ENCODE peak calls at places on chromosome 6, in six cellular contexts. One of them, this sample, is unnamed.
A peak's percentile ranks its signal among the peaks of the same experiment; 100 is the strongest.

GRCh38 chr6:132763269-132763668 is 5.6 kb upstream of the VNN2 start:
- DNase-seq in GM12865: peak; percentile 79
- DNase-seq in tibial nerve: no peak
- DNase-seq in GM12864: no peak
- DNase-seq in K562: peak; percentile 21
- DNase-seq in MCF 10A: no peak
- DNase-seq in this sample: peak; percentile 21

GRCh38 chr6:140253096-140253495 is 878.6 kb upstream of the CITED2 start:
- DNase-seq in GM12865: no peak
- DNase-seq in tibial nerve: no peak
- DNase-seq in GM12864: no peak
- DNase-seq in K562: no peak
- DNase-seq in MCF 10A: peak; percentile 3
- DNase-seq in this sample: no peak

GRCh38 chr6:56450882-56451739 is 191.6 kb downstream of the DST start:
- DNase-seq in GM12865: no peak
- DNase-seq in tibial nerve: no peak
- DNase-seq in GM12864: no peak
- DNase-seq in K562: no peak
- DNase-seq in MCF 10A: peak; percentile 36
- DNase-seq in this sample: no peak

GRCh38 chr6:26031595-26032386 is 55.4 kb upstream of the HFE start:
- DNase-seq in GM12865: peak; percentile 98
- DNase-seq in tibial nerve: peak; percentile 95
- DNase-seq in GM12864: peak; percentile 97
- DNase-seq in K562: peak; percentile 99
- DNase-seq in MCF 10A: peak; percentile 99
- DNase-seq in this sample: peak; percentile 83

GRCh38 chr6:154996841-154997311 is 1.8 kb downstream of the TIAM2 start:
- DNase-seq in GM12865: no peak
- DNase-seq in tibial nerve: no peak
- DNase-seq in GM12864: no peak
- DNase-seq in K562: no peak
- DNase-seq in MCF 10A: no peak
- DNase-seq in this sample: no peak

GRCh38 chr6:106070626-106071025 is 15.5 kb upstream of the PRDM1 start:
- DNase-seq in GM12865: no peak
- DNase-seq in tibial nerve: no peak
- DNase-seq in GM12864: no peak
- DNase-seq in K562: no peak
- DNase-seq in MCF 10A: no peak
- DNase-seq in this sample: no peak

GRCh38 chr6:133240511-133241087 is 558 bp upstream of the EYA4 start:
- DNase-seq in GM12865: no peak
- DNase-seq in tibial nerve: no peak
- DNase-seq in GM12864: no peak
- DNase-seq in K562: no peak
- DNase-seq in MCF 10A: no peak
- DNase-seq in this sample: no peak

GRCh38 chr6:29984992-29985391 is 42.7 kb downstream of the HLA-A start:
- DNase-seq in GM12865: no peak
- DNase-seq in tibial nerve: no peak
- DNase-seq in GM12864: no peak
- DNase-seq in K562: no peak
- DNase-seq in MCF 10A: no peak
- DNase-seq in this sample: no peak

GRCh38 chr6:34462561-34462971 is 3.3 kb upstream of the PACSIN1 start:
- DNase-seq in GM12865: no peak
- DNase-seq in tibial nerve: no peak
- DNase-seq in GM12864: no peak
- DNase-seq in K562: peak; percentile 83
- DNase-seq in MCF 10A: peak; percentile 36
- DNase-seq in this sample: no peak

GRCh38 chr6:80457044-80457933 is 350.8 kb downstream of the BCKDHB start:
- DNase-seq in GM12865: no peak
- DNase-seq in tibial nerve: peak; percentile 66
- DNase-seq in GM12864: no peak
- DNase-seq in K562: no peak
- DNase-seq in MCF 10A: peak; percentile 98
- DNase-seq in this sample: no peak

GRCh38 chr6:69871107-69871506 is 4.8 kb downstream of the COL19A1 start:
- DNase-seq in GM12865: no peak
- DNase-seq in tibial nerve: no peak
- DNase-seq in GM12864: no peak
- DNase-seq in K562: no peak
- DNase-seq in MCF 10A: no peak
- DNase-seq in this sample: no peak

GRCh38 chr6:31401403-31401802 is 2.0 kb upstream of the MICA start:
- DNase-seq in GM12865: peak; percentile 12
- DNase-seq in tibial nerve: no peak
- DNase-seq in GM12864: no peak
- DNase-seq in K562: peak; percentile 68
- DNase-seq in MCF 10A: peak; percentile 71
- DNase-seq in this sample: no peak

GRCh38 chr6:33207569-33208088 is 671 bp upstream of the RING1 start:
- DNase-seq in GM12865: no peak
- DNase-seq in tibial nerve: peak; percentile 54
- DNase-seq in GM12864: no peak
- DNase-seq in K562: peak; percentile 69
- DNase-seq in MCF 10A: peak; percentile 34
- DNase-seq in this sample: no peak

GRCh38 chr6:156423829-156424228 is 353.3 kb upstream of the ARID1B start:
- DNase-seq in GM12865: peak; percentile 11
- DNase-seq in tibial nerve: no peak
- DNase-seq in GM12864: no peak
- DNase-seq in K562: peak; percentile 20
- DNase-seq in MCF 10A: no peak
- DNase-seq in this sample: no peak

GRCh38 chr6:42958125-42958524 is 2.4 kb upstream of the GNMT start:
- DNase-seq in GM12865: no peak
- DNase-seq in tibial nerve: no peak
- DNase-seq in GM12864: no peak
- DNase-seq in K562: peak; percentile 40
- DNase-seq in MCF 10A: no peak
- DNase-seq in this sample: no peak

DNA sequence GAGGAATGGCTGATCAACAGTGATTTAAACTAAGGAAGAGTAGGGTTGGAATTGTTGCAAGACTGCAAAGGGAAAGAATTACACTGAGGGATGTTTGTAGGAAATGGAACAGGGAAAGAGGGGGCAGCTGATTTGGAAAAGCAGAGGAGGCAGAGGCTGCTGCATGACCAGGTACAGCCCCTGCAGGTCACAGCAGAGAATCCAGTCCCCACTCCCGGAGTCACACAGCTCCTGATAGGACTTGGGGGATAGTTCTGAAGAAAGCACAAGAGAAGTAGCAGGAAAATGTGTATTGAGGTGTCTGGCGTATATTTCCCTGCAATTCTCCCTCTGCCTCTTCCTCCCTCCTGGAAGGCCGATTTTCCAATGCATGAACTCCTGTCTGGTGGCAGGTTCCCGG is 92.5 kb upstream of the PDE10A start:
- DNase-seq in GM12865: no peak
- DNase-seq in tibial nerve: no peak
- DNase-seq in GM12864: no peak
- DNase-seq in K562: peak; percentile 6
- DNase-seq in MCF 10A: no peak
- DNase-seq in this sample: no peak
- TF ChIP-seq CTCF in GM12865: no peak
- TF ChIP-seq CTCF in tibial nerve: no peak
- TF ChIP-seq CTCF in GM12864: no peak
- TF ChIP-seq CTCF in K562: peak; percentile 10
- TF ChIP-seq CTCF in MCF 10A: no peak
- TF ChIP-seq CTCF in this sample: no peak

DNA sequence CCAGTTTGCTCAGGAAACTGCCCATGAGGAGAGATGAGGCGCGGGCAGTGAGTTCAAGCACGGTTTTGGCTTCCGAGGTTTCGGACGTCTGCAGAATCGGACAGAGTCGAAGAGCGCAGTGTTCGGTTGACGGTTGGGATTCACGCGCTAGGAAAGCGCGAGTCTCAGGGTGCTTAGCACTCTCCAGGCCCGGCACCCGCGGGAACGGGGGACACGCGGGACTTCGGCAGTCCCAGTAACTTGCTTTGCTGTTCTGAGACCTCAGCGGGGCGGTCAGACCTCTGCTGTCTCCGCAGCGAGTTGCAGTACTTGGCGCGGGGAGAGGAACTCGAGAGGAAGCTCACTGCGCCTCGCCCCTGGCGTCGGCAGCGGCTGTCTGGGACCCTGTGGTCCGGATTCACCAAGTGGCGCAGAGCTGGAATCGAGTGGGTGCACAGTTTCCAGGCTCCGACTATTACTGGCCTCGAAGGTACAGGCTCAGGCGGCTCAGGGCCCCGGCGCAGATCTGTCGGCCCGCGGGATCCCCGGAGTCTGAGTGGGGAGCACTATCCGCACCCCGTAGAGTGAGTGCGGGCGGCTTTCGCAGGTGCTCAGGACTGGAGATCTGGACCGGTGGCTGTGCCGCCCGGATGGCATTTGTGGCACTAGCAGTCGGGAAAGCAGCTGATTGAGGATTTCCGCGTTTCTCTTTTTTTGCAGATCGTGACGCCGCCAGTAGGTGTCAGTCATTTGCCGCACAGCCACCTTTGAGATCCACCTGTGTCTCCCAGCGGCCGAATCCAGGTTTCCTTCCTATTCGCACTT is at the start of gene POM121L2:
- DNase-seq in GM12865: peak; percentile 77
- DNase-seq in tibial nerve: peak; percentile 9
- DNase-seq in GM12864: no peak
- DNase-seq in K562: no peak
- DNase-seq in MCF 10A: peak; percentile 84
- DNase-seq in this sample: no peak
- TF ChIP-seq CTCF in GM12865: peak; percentile 77
- TF ChIP-seq CTCF in tibial nerve: peak; percentile 49
- TF ChIP-seq CTCF in GM12864: peak; percentile 90
- TF ChIP-seq CTCF in K562: no peak
- TF ChIP-seq CTCF in MCF 10A: peak; percentile 87
- TF ChIP-seq CTCF in this sample: peak; percentile 32

GRCh38 chr6:524803-525202 is 132.1 kb downstream of the HUS1B start:
- DNase-seq in GM12865: peak; percentile 35
- DNase-seq in tibial nerve: no peak
- DNase-seq in GM12864: no peak
- DNase-seq in K562: no peak
- DNase-seq in MCF 10A: no peak
- DNase-seq in this sample: no peak
- TF ChIP-seq CTCF in GM12865: peak; percentile 19
- TF ChIP-seq CTCF in tibial nerve: no peak
- TF ChIP-seq CTCF in GM12864: no peak
- TF ChIP-seq CTCF in K562: no peak
- TF ChIP-seq CTCF in MCF 10A: no peak
- TF ChIP-seq CTCF in this sample: no peak

GRCh38 chr6:145137425-145137824 is 597.9 kb downstream of the EPM2A start:
- DNase-seq in GM12865: peak; percentile 31
- DNase-seq in tibial nerve: no peak
- DNase-seq in GM12864: no peak
- DNase-seq in K562: peak; percentile 1
- DNase-seq in MCF 10A: peak; percentile 47
- DNase-seq in this sample: no peak
- TF ChIP-seq CTCF in GM12865: no peak
- TF ChIP-seq CTCF in tibial nerve: no peak
- TF ChIP-seq CTCF in GM12864: no peak
- TF ChIP-seq CTCF in K562: no peak
- TF ChIP-seq CTCF in MCF 10A: peak; percentile 32
- TF ChIP-seq CTCF in this sample: no peak

GRCh38 chr6:37332894-37333293 is 20.9 kb upstream of the RNF8 start:
- DNase-seq in GM12865: no peak
- DNase-seq in tibial nerve: no peak
- DNase-seq in GM12864: no peak
- DNase-seq in K562: no peak
- DNase-seq in MCF 10A: no peak
- DNase-seq in this sample: no peak
- TF ChIP-seq CTCF in GM12865: no peak
- TF ChIP-seq CTCF in tibial nerve: no peak
- TF ChIP-seq CTCF in GM12864: no peak
- TF ChIP-seq CTCF in K562: no peak
- TF ChIP-seq CTCF in MCF 10A: no peak
- TF ChIP-seq CTCF in this sample: no peak

GRCh38 chr6:13383280-13384163 is 55.2 kb upstream of the TBC1D7 start:
- DNase-seq in GM12865: peak; percentile 89
- DNase-seq in tibial nerve: no peak
- DNase-seq in GM12864: peak; percentile 69
- DNase-seq in K562: no peak
- DNase-seq in MCF 10A: peak; percentile 55
- DNase-seq in this sample: peak; percentile 45
- TF ChIP-seq CTCF in GM12865: peak; percentile 29
- TF ChIP-seq CTCF in tibial nerve: peak; percentile 14
- TF ChIP-seq CTCF in GM12864: peak; percentile 39
- TF ChIP-seq CTCF in K562: no peak
- TF ChIP-seq CTCF in MCF 10A: peak; percentile 23
- TF ChIP-seq CTCF in this sample: no peak

GRCh38 chr6:3068329-3069223 is at the start of gene RIPK1:
- DNase-seq in GM12865: peak; percentile 96
- DNase-seq in tibial nerve: peak; percentile 88
- DNase-seq in GM12864: peak; percentile 62
- DNase-seq in K562: peak; percentile 96
- DNase-seq in MCF 10A: peak; percentile 88
- DNase-seq in this sample: peak; percentile 96
- TF ChIP-seq CTCF in GM12865: no peak
- TF ChIP-seq CTCF in tibial nerve: peak; percentile 6
- TF ChIP-seq CTCF in GM12864: peak; percentile 33
- TF ChIP-seq CTCF in K562: peak; percentile 68
- TF ChIP-seq CTCF in MCF 10A: no peak
- TF ChIP-seq CTCF in this sample: peak; percentile 15

GRCh38 chr6:151391021-151391470 is 313 bp downstream of the ZBTB2 start:
- DNase-seq in GM12865: peak; percentile 86
- DNase-seq in tibial nerve: peak; percentile 69
- DNase-seq in GM12864: no peak
- DNase-seq in K562: peak; percentile 88
- DNase-seq in MCF 10A: peak; percentile 63
- DNase-seq in this sample: peak; percentile 82
- TF ChIP-seq CTCF in GM12865: no peak
- TF ChIP-seq CTCF in tibial nerve: no peak
- TF ChIP-seq CTCF in GM12864: no peak
- TF ChIP-seq CTCF in K562: no peak
- TF ChIP-seq CTCF in MCF 10A: no peak
- TF ChIP-seq CTCF in this sample: no peak